ENCODE peak calls at places on chromosomes 16 and 17, in seven cellular contexts. One of them, this sample, is unnamed.

GRCh38 chr17:34519286-34519685 is 60.1 kb upstream of the TMEM132E start:
- DNase-seq in neuronal stem cell: peak; percentile 54
- DNase-seq in IMR-90: no peak
- DNase-seq in mesendoderm: peak; percentile 78
- DNase-seq in trophoblast cell: no peak
- DNase-seq in H1: peak; percentile 25
- DNase-seq in mesenchymal stem cell: no peak
- DNase-seq in this sample: peak; percentile 85

GRCh38 chr17:82849076-82849945 is 9.5 kb upstream of the ZNF750 start:
- DNase-seq in neuronal stem cell: no peak
- DNase-seq in IMR-90: no peak
- DNase-seq in mesendoderm: no peak
- DNase-seq in trophoblast cell: no peak
- DNase-seq in H1: no peak
- DNase-seq in mesenchymal stem cell: no peak
- DNase-seq in this sample: no peak

GRCh38 chr16:705748-706188 is at the start of gene FBXL16:
- DNase-seq in neuronal stem cell: no peak
- DNase-seq in IMR-90: no peak
- DNase-seq in mesendoderm: no peak
- DNase-seq in trophoblast cell: no peak
- DNase-seq in H1: no peak
- DNase-seq in mesenchymal stem cell: no peak
- DNase-seq in this sample: no peak

GRCh38 chr16:80280557-80280956 is 260.2 kb upstream of the DYNLRB2 start:
- DNase-seq in neuronal stem cell: no peak
- DNase-seq in IMR-90: peak; percentile 35
- DNase-seq in mesendoderm: no peak
- DNase-seq in trophoblast cell: no peak
- DNase-seq in H1: no peak
- DNase-seq in mesenchymal stem cell: no peak
- DNase-seq in this sample: no peak

GRCh38 chr17:59762022-59762825 is 54.8 kb downstream of the VMP1 start:
- DNase-seq in neuronal stem cell: no peak
- DNase-seq in IMR-90: peak; percentile 89
- DNase-seq in mesendoderm: no peak
- DNase-seq in trophoblast cell: no peak
- DNase-seq in H1: no peak
- DNase-seq in mesenchymal stem cell: peak; percentile 89
- DNase-seq in this sample: no peak

GRCh38 chr16:75486014-75486404 is 9.2 kb downstream of the CHST6 start:
- DNase-seq in neuronal stem cell: no peak
- DNase-seq in IMR-90: no peak
- DNase-seq in mesendoderm: no peak
- DNase-seq in trophoblast cell: peak; percentile 83
- DNase-seq in H1: no peak
- DNase-seq in mesenchymal stem cell: no peak
- DNase-seq in this sample: no peak

GRCh38 chr16:4701791-4702465 is 8.6 kb downstream of the NUDT16L1 start:
- DNase-seq in neuronal stem cell: no peak
- DNase-seq in IMR-90: no peak
- DNase-seq in mesendoderm: no peak
- DNase-seq in trophoblast cell: no peak
- DNase-seq in H1: no peak
- DNase-seq in mesenchymal stem cell: no peak
- DNase-seq in this sample: no peak

GRCh38 chr16:27199747-27200146 is 3.6 kb upstream of the KDM8 start:
- DNase-seq in neuronal stem cell: no peak
- DNase-seq in IMR-90: no peak
- DNase-seq in mesendoderm: no peak
- DNase-seq in trophoblast cell: no peak
- DNase-seq in H1: no peak
- DNase-seq in mesenchymal stem cell: peak; percentile 10
- DNase-seq in this sample: no peak

GRCh38 chr16:66473654-66474519 is 46.8 kb downstream of the BEAN1 start:
- DNase-seq in neuronal stem cell: no peak
- DNase-seq in IMR-90: no peak
- DNase-seq in mesendoderm: no peak
- DNase-seq in trophoblast cell: no peak
- DNase-seq in H1: no peak
- DNase-seq in mesenchymal stem cell: no peak
- DNase-seq in this sample: no peak

GRCh38 chr17:77690271-77691161 is 268.0 kb upstream of the TNRC6C start:
- DNase-seq in neuronal stem cell: no peak
- DNase-seq in IMR-90: no peak
- DNase-seq in mesendoderm: no peak
- DNase-seq in trophoblast cell: no peak
- DNase-seq in H1: no peak
- DNase-seq in mesenchymal stem cell: no peak
- DNase-seq in this sample: peak; percentile 25

GRCh38 chr17:37828313-37829124 is 83.7 kb upstream of the HNF1B start:
- DNase-seq in neuronal stem cell: no peak
- DNase-seq in IMR-90: peak; percentile 28
- DNase-seq in mesendoderm: peak; percentile 41
- DNase-seq in trophoblast cell: no peak
- DNase-seq in H1: no peak
- DNase-seq in mesenchymal stem cell: peak; percentile 65
- DNase-seq in this sample: no peak

GRCh38 chr17:78998311-78999055 is 11.1 kb downstream of the CANT1 start:
- DNase-seq in neuronal stem cell: no peak
- DNase-seq in IMR-90: no peak
- DNase-seq in mesendoderm: no peak
- DNase-seq in trophoblast cell: no peak
- DNase-seq in H1: no peak
- DNase-seq in mesenchymal stem cell: no peak
- DNase-seq in this sample: no peak

GRCh38 chr16:72203401-72203800 is 31.4 kb upstream of the PMFBP1 start:
- DNase-seq in neuronal stem cell: no peak
- DNase-seq in IMR-90: peak; percentile 4
- DNase-seq in mesendoderm: no peak
- DNase-seq in trophoblast cell: peak; percentile 38
- DNase-seq in H1: no peak
- DNase-seq in mesenchymal stem cell: peak; percentile 32
- DNase-seq in this sample: no peak

GRCh38 chr17:52035336-52035915 is 123.1 kb downstream of the CA10 start:
- DNase-seq in neuronal stem cell: no peak
- DNase-seq in IMR-90: no peak
- DNase-seq in mesendoderm: no peak
- DNase-seq in trophoblast cell: no peak
- DNase-seq in H1: no peak
- DNase-seq in mesenchymal stem cell: no peak
- DNase-seq in this sample: no peak

GRCh38 chr16:86038923-86039310 is 140.0 kb downstream of the IRF8 start:
- DNase-seq in neuronal stem cell: no peak
- DNase-seq in IMR-90: no peak
- DNase-seq in mesendoderm: no peak
- DNase-seq in trophoblast cell: no peak
- DNase-seq in H1: no peak
- DNase-seq in mesenchymal stem cell: no peak
- DNase-seq in this sample: no peak

GRCh38 chr16:85052536-85052935 is 24.9 kb downstream of the KIAA0513 start:
- DNase-seq in neuronal stem cell: no peak
- DNase-seq in IMR-90: no peak
- DNase-seq in mesendoderm: no peak
- DNase-seq in trophoblast cell: no peak
- DNase-seq in H1: no peak
- DNase-seq in mesenchymal stem cell: no peak
- DNase-seq in this sample: no peak

GRCh38 chr17:45646288-45646988 is 137.7 kb upstream of the CRHR1 start:
- DNase-seq in neuronal stem cell: no peak
- DNase-seq in IMR-90: no peak
- DNase-seq in mesendoderm: no peak
- DNase-seq in trophoblast cell: no peak
- DNase-seq in H1: no peak
- DNase-seq in mesenchymal stem cell: no peak
- DNase-seq in this sample: peak; percentile 30

GRCh38 chr16:9906218-9906617 is 276.0 kb downstream of the GRIN2A start:
- DNase-seq in neuronal stem cell: no peak
- DNase-seq in IMR-90: no peak
- DNase-seq in mesendoderm: no peak
- DNase-seq in trophoblast cell: no peak
- DNase-seq in H1: no peak
- DNase-seq in mesenchymal stem cell: no peak
- DNase-seq in this sample: no peak

GRCh38 chr16:25063865-25064264 is 47.7 kb upstream of the LCMT1 start:
- DNase-seq in neuronal stem cell: no peak
- DNase-seq in IMR-90: peak; percentile 74
- DNase-seq in mesendoderm: no peak
- DNase-seq in trophoblast cell: peak; percentile 12
- DNase-seq in H1: no peak
- DNase-seq in mesenchymal stem cell: peak; percentile 28
- DNase-seq in this sample: no peak

GRCh38 chr16:4175849-4176248 is 59.6 kb upstream of the ADCY9 start:
- DNase-seq in neuronal stem cell: no peak
- DNase-seq in IMR-90: peak; percentile 43
- DNase-seq in mesendoderm: no peak
- DNase-seq in trophoblast cell: no peak
- DNase-seq in H1: no peak
- DNase-seq in mesenchymal stem cell: no peak
- DNase-seq in this sample: no peak

GRCh38 chr17:72502111-72502939 is 381.5 kb downstream of the SOX9 start:
- DNase-seq in neuronal stem cell: no peak
- DNase-seq in IMR-90: peak; percentile 64
- DNase-seq in mesendoderm: peak; percentile 55
- DNase-seq in trophoblast cell: no peak
- DNase-seq in H1: no peak
- DNase-seq in mesenchymal stem cell: peak; percentile 31
- DNase-seq in this sample: no peak

GRCh38 chr17:2343421-2343820 is 6.1 kb downstream of the SGSM2 start:
- DNase-seq in neuronal stem cell: no peak
- DNase-seq in IMR-90: no peak
- DNase-seq in mesendoderm: no peak
- DNase-seq in trophoblast cell: no peak
- DNase-seq in H1: no peak
- DNase-seq in mesenchymal stem cell: no peak
- DNase-seq in this sample: no peak

GRCh38 chr17:1147664-1148063 is 32.1 kb downstream of the ABR start:
- DNase-seq in neuronal stem cell: peak; percentile 42
- DNase-seq in IMR-90: peak; percentile 43
- DNase-seq in mesendoderm: peak; percentile 91
- DNase-seq in trophoblast cell: peak; percentile 31
- DNase-seq in H1: peak; percentile 60
- DNase-seq in mesenchymal stem cell: peak; percentile 56
- DNase-seq in this sample: peak; percentile 92

GRCh38 chr17:12021604-12022003 is 927 bp downstream of the MAP2K4 start:
- DNase-seq in neuronal stem cell: no peak
- DNase-seq in IMR-90: no peak
- DNase-seq in mesendoderm: no peak
- DNase-seq in trophoblast cell: no peak
- DNase-seq in H1: no peak
- DNase-seq in mesenchymal stem cell: no peak
- DNase-seq in this sample: no peak
- H3K9ac ChIP-seq in neuronal stem cell: no peak overlapping the region
- H3K9ac ChIP-seq in IMR-90: peak overlapping the region; percentile 96
- H3K9ac ChIP-seq in mesendoderm: peak overlapping the region; percentile 80
- H3K9ac ChIP-seq in trophoblast cell: peak overlapping the region; percentile 81
- H3K9ac ChIP-seq in H1: no peak overlapping the region
- H3K9ac ChIP-seq in mesenchymal stem cell: peak overlapping the region; percentile 90
- H3K9ac ChIP-seq in this sample: peak overlapping the region; percentile 53

GRCh38 chr17:4559851-4560820 is at the start of gene GGT6:
- DNase-seq in neuronal stem cell: no peak
- DNase-seq in IMR-90: no peak
- DNase-seq in mesendoderm: no peak
- DNase-seq in trophoblast cell: no peak
- DNase-seq in H1: no peak
- DNase-seq in mesenchymal stem cell: no peak
- DNase-seq in this sample: no peak
- H3K18ac ChIP-seq in neuronal stem cell: peak within 1 kb of the TSS; percentile 49
- H3K18ac ChIP-seq in IMR-90: no peak within 1 kb of the TSS
- H3K18ac ChIP-seq in mesendoderm: no peak within 1 kb of the TSS
- H3K18ac ChIP-seq in trophoblast cell: no peak within 1 kb of the TSS
- H3K18ac ChIP-seq in H1: peak within 1 kb of the TSS; percentile 63
- H3K18ac ChIP-seq in mesenchymal stem cell: no peak within 1 kb of the TSS
- H3K18ac ChIP-seq in this sample: no peak within 1 kb of the TSS

GRCh38 chr16:11181242-11181888 is 74.6 kb downstream of the SOCS1 start:
- DNase-seq in neuronal stem cell: no peak
- DNase-seq in IMR-90: no peak
- DNase-seq in mesendoderm: no peak
- DNase-seq in trophoblast cell: no peak
- DNase-seq in H1: no peak
- DNase-seq in mesenchymal stem cell: no peak
- DNase-seq in this sample: no peak

GRCh38 chr16:11180489-11180888 is 75.5 kb downstream of the SOCS1 start:
- DNase-seq in neuronal stem cell: no peak
- DNase-seq in IMR-90: no peak
- DNase-seq in mesendoderm: no peak
- DNase-seq in trophoblast cell: no peak
- DNase-seq in H1: no peak
- DNase-seq in mesenchymal stem cell: no peak
- DNase-seq in this sample: no peak

GRCh38 chr16:11177578-11178130 is 78.3 kb downstream of the SOCS1 start:
- DNase-seq in neuronal stem cell: no peak
- DNase-seq in IMR-90: no peak
- DNase-seq in mesendoderm: no peak
- DNase-seq in trophoblast cell: no peak
- DNase-seq in H1: no peak
- DNase-seq in mesenchymal stem cell: no peak
- DNase-seq in this sample: no peak

GRCh38 chr16:11178424-11178823 is 77.6 kb downstream of the SOCS1 start:
- DNase-seq in neuronal stem cell: no peak
- DNase-seq in IMR-90: no peak
- DNase-seq in mesendoderm: no peak
- DNase-seq in trophoblast cell: no peak
- DNase-seq in H1: no peak
- DNase-seq in mesenchymal stem cell: no peak
- DNase-seq in this sample: no peak

GRCh38 chr16:11179569-11179968 is 76.4 kb downstream of the SOCS1 start:
- DNase-seq in neuronal stem cell: no peak
- DNase-seq in IMR-90: no peak
- DNase-seq in mesendoderm: no peak
- DNase-seq in trophoblast cell: no peak
- DNase-seq in H1: no peak
- DNase-seq in mesenchymal stem cell: no peak
- DNase-seq in this sample: no peak
- H2BK5ac ChIP-seq in neuronal stem cell: peak overlapping the region; percentile 46
- H2BK5ac ChIP-seq in IMR-90: no peak overlapping the region
- H2BK5ac ChIP-seq in mesendoderm: no peak overlapping the region
- H2BK5ac ChIP-seq in trophoblast cell: no peak overlapping the region
- H2BK5ac ChIP-seq in H1: no peak overlapping the region
- H2BK5ac ChIP-seq in mesenchymal stem cell: no peak overlapping the region
- H2BK5ac ChIP-seq in this sample: no peak overlapping the region

GRCh38 chr17:75875182-75875939 is 3.0 kb downstream of the TRIM47 start:
- DNase-seq in neuronal stem cell: no peak
- DNase-seq in IMR-90: no peak
- DNase-seq in mesendoderm: no peak
- DNase-seq in trophoblast cell: no peak
- DNase-seq in H1: no peak
- DNase-seq in mesenchymal stem cell: no peak
- DNase-seq in this sample: no peak
- H3K9ac ChIP-seq in neuronal stem cell: peak overlapping the region; percentile 81
- H3K9ac ChIP-seq in IMR-90: no peak overlapping the region
- H3K9ac ChIP-seq in mesendoderm: no peak overlapping the region
- H3K9ac ChIP-seq in trophoblast cell: no peak overlapping the region
- H3K9ac ChIP-seq in H1: no peak overlapping the region
- H3K9ac ChIP-seq in mesenchymal stem cell: peak overlapping the region; percentile 98
- H3K9ac ChIP-seq in this sample: no peak overlapping the region

GRCh38 chr17:46984341-46984740 is 5.3 kb upstream of the RPRML start:
- DNase-seq in neuronal stem cell: no peak
- DNase-seq in IMR-90: no peak
- DNase-seq in mesendoderm: no peak
- DNase-seq in trophoblast cell: no peak
- DNase-seq in H1: no peak
- DNase-seq in mesenchymal stem cell: no peak
- DNase-seq in this sample: no peak
- H3K18ac ChIP-seq in neuronal stem cell: no peak overlapping the region
- H3K18ac ChIP-seq in IMR-90: no peak overlapping the region
- H3K18ac ChIP-seq in mesendoderm: no peak overlapping the region
- H3K18ac ChIP-seq in trophoblast cell: no peak overlapping the region
- H3K18ac ChIP-seq in H1: no peak overlapping the region
- H3K18ac ChIP-seq in mesenchymal stem cell: no peak overlapping the region
- H3K18ac ChIP-seq in this sample: no peak overlapping the region

This sample was measured in H9.